ENCODE peak calls at places on chromosomes 4 and X, in nine cellular contexts. C, F, W, L, P, M, Q, T and H are unnamed samples.

GRCh38 chr4:149145803-149146202 is 669.8 kb downstream of the IQCM start:
- DNase-seq in C (no peak), F (no peak), W (no peak), L (no peak), P (peak), M (no peak), Q (no peak), T (no peak), H (no peak)

GRCh38 chrX:12488781-12489180 is 302.4 kb upstream of the PRPS2 start:
- DNase-seq in C (no peak), F (no peak), W (no peak), L (no peak), P (no peak), M (no peak), Q (no peak), T (no peak), H (no peak)

GRCh38 chr4:86482296-86482695 is 111.8 kb upstream of the PTPN13 start:
- DNase-seq in C (no peak), F (no peak), W (no peak), L (no peak), P (no peak), M (no peak), Q (no peak), T (no peak), H (no peak)

GRCh38 chr4:100738388-100739165 is 220.8 kb upstream of the EMCN start:
- DNase-seq in C (no peak), F (no peak), W (no peak), L (no peak), P (peak), M (no peak), Q (no peak), T (peak), H (no peak)

GRCh38 chr4:107468812-107469211 is 251.2 kb downstream of the PAPSS1 start:
- DNase-seq in C (no peak), F (no peak), W (no peak), L (no peak), P (no peak), M (no peak), Q (no peak), T (no peak), H (no peak)

GRCh38 chrX:55714111-55714510 is 3.4 kb upstream of the RRAGB start:
- DNase-seq in C (no peak), F (no peak), W (no peak), L (peak), P (no peak), M (no peak), Q (no peak), T (no peak), H (no peak)

GRCh38 chr4:53431052-53431451 is 53.6 kb downstream of the FIP1L1 start:
- DNase-seq in C (no peak), F (no peak), W (no peak), L (peak), P (no peak), M (peak), Q (no peak), T (no peak), H (no peak)

GRCh38 chr4:108244576-108244975 is 75.8 kb upstream of the LEF1 start:
- DNase-seq in C (no peak), F (no peak), W (no peak), L (no peak), P (no peak), M (no peak), Q (no peak), T (no peak), H (no peak)

GRCh38 chr4:1336079-1336478 is 10.9 kb upstream of the UVSSA start:
- DNase-seq in C (no peak), F (no peak), W (no peak), L (no peak), P (no peak), M (no peak), Q (no peak), T (no peak), H (no peak)

GRCh38 chrX:41688154-41688553 is 619 bp upstream of the GPR34 start:
- DNase-seq in C (no peak), F (no peak), W (no peak), L (peak), P (no peak), M (no peak), Q (no peak), T (no peak), H (no peak)

GRCh38 chrX:49069038-49069437 is 4.8 kb downstream of the PRAF2 start:
- DNase-seq in C (no peak), F (no peak), W (no peak), L (no peak), P (no peak), M (no peak), Q (no peak), T (no peak), H (no peak)

GRCh38 chrX:130083656-130084382 is 26.5 kb downstream of the ELF4 start:
- DNase-seq in C (no peak), F (no peak), W (no peak), L (peak), P (no peak), M (no peak), Q (peak), T (no peak), H (no peak)

GRCh38 chr4:169404959-169405358 is 134.2 kb upstream of the SH3RF1 start:
- DNase-seq in C (no peak), F (no peak), W (no peak), L (no peak), P (no peak), M (no peak), Q (no peak), T (no peak), H (no peak)

GRCh38 chr4:65983062-65983461 is 312.8 kb upstream of the EPHA5 start:
- DNase-seq in C (no peak), F (no peak), W (no peak), L (no peak), P (no peak), M (no peak), Q (no peak), T (peak), H (no peak)

GRCh38 chrX:118519411-118520205 is 24.0 kb downstream of the DOCK11 start:
- DNase-seq in C (no peak), F (no peak), W (no peak), L (no peak), P (no peak), M (no peak), Q (no peak), T (peak), H (no peak)

GRCh38 chr4:102441978-102442890 is 58.9 kb upstream of the NFKB1 start:
- DNase-seq in C (no peak), F (no peak), W (no peak), L (no peak), P (no peak), M (no peak), Q (no peak), T (no peak), H (no peak)

GRCh38 chr4:27248829-27249228 is 388.2 kb downstream of the STIM2 start:
- DNase-seq in C (no peak), F (no peak), W (no peak), L (no peak), P (peak), M (no peak), Q (no peak), T (peak), H (no peak)

GRCh38 chr4:94548571-94548970 is 96.8 kb downstream of the PDLIM5 start:
- DNase-seq in C (no peak), F (no peak), W (no peak), L (peak), P (peak), M (no peak), Q (no peak), T (no peak), H (no peak)

GRCh38 chr4:150209140-150209829 is 131.0 kb downstream of the DCLK2 start:
- DNase-seq in C (peak), F (no peak), W (peak), L (peak), P (no peak), M (peak), Q (peak), T (peak), H (no peak)